ENCODE peak calls at places on chromosomes 4 and X, in five cellular contexts. D, Y, P, F and T are unnamed samples.

GRCh38 chrX:20271730-20272129 is 5.0 kb upstream of the RPS6KA3 start:
- DNase-seq in D (no peak), Y (no peak), P (no peak), F (no peak), T (no peak)

GRCh38 chr4:176789955-176790354 is 2.8 kb downstream of the VEGFC start:
- DNase-seq in D (peak; percentile 62), Y (peak; percentile 78), P (peak; percentile 72), F (no peak), T (no peak)

GRCh38 chr4:40269133-40269532 is 66.0 kb upstream of the CHRNA9 start:
- DNase-seq in D (no peak), Y (no peak), P (no peak), F (no peak), T (no peak)

GRCh38 chr4:88320780-88321373 is 36.5 kb upstream of the PPM1K start:
- DNase-seq in D (peak; percentile 28), Y (no peak), P (no peak), F (no peak), T (peak; percentile 36)

GRCh38 chr4:81030617-81031388 is at the start of gene BMP3:
- DNase-seq in D (peak; percentile 40), Y (no peak), P (peak; percentile 0), F (no peak), T (peak; percentile 8)

GRCh38 chr4:47031011-47031678 is at the start of gene GABRB1:
- DNase-seq in D (peak; percentile 56), Y (no peak), P (peak; percentile 52), F (no peak), T (peak; percentile 13)

GRCh38 chr4:153488719-153489384 is 22.7 kb downstream of the TMEM131L start:
- DNase-seq in D (peak; percentile 44), Y (no peak), P (peak; percentile 32), F (no peak), T (peak; percentile 52)

GRCh38 chrX:84248226-84248625 is 60.2 kb upstream of the RPS6KA6 start:
- DNase-seq in D (peak; percentile 16), Y (peak; percentile 11), P (no peak), F (no peak), T (no peak)

GRCh38 chr4:67929447-67929846 is 33.8 kb downstream of the TMPRSS11A start:
- DNase-seq in D (no peak), Y (no peak), P (peak; percentile 22), F (no peak), T (no peak)

GRCh38 chr4:17597517-17597916 is 16.9 kb upstream of the MED28 start:
- DNase-seq in D (no peak), Y (no peak), P (no peak), F (no peak), T (no peak)

GRCh38 chrX:32678487-32678886 is 532.9 kb downstream of the DMD start:
- DNase-seq in D (no peak), Y (no peak), P (no peak), F (no peak), T (no peak)

GRCh38 chr4:139943277-139943676 is 210.7 kb downstream of the MAML3 start:
- DNase-seq in D (no peak), Y (no peak), P (no peak), F (no peak), T (no peak)

GRCh38 chr4:109395694-109396093 is 37.9 kb upstream of the SEC24B start:
- DNase-seq in D (no peak), Y (no peak), P (no peak), F (no peak), T (no peak)

GRCh38 chr4:965048-965765 is 8.2 kb downstream of the DGKQ start:
- DNase-seq in D (no peak), Y (no peak), P (no peak), F (no peak), T (no peak)

GRCh38 chrX:103092942-103093341 is at the start of gene NXF3:
- DNase-seq in D (no peak), Y (no peak), P (no peak), F (no peak), T (no peak)

GRCh38 chr4:66298596-66298995 is 628.3 kb upstream of the EPHA5 start:
- DNase-seq in D (no peak), Y (no peak), P (no peak), F (no peak), T (no peak)

GRCh38 chr4:71878388-71878787 is 94.5 kb upstream of the GC start:
- DNase-seq in D (no peak), Y (no peak), P (peak; percentile 84), F (no peak), T (no peak)

GRCh38 chr4:143302526-143302925 is 34.1 kb upstream of the GAB1 start:
- DNase-seq in D (no peak), Y (no peak), P (peak; percentile 86), F (no peak), T (no peak)

GRCh38 chrX:48715066-48715465 is 18.5 kb downstream of the SUV39H1 start:
- DNase-seq in D (peak; percentile 44), Y (peak; percentile 39), P (no peak), F (no peak), T (no peak)

GRCh38 chr4:163948920-163949455 is 454.5 kb downstream of the TMA16 start:
- DNase-seq in D (no peak), Y (no peak), P (no peak), F (no peak), T (no peak)

GRCh38 chr4:185559913-185560281 is 24.6 kb upstream of the PDLIM3 start:
- DNase-seq in D (no peak), Y (no peak), P (peak; percentile 37), F (no peak), T (no peak)